ENCODE peak calls at places on chromosomes 3 and 15, in seven cellular contexts. M, Q, U, P, G, W and O are unnamed samples.

GRCh38 chr3:31274406-31275024 is 258.2 kb upstream of the STT3B start:
- DNase-seq in M (no peak), Q (no peak), U (no peak), P (no peak), G (no peak), W (no peak), O (no peak)

GRCh38 chr3:132554437-132554836 is 42.6 kb upstream of the ACKR4 start:
- DNase-seq in M (no peak), Q (no peak), U (no peak), P (no peak), G (no peak), W (no peak), O (no peak)

GRCh38 chr3:196227629-196228493 is 11.5 kb downstream of the SLC51A start:
- DNase-seq in M (peak; percentile 57), Q (no peak), U (no peak), P (no peak), G (no peak), W (no peak), O (no peak)

GRCh38 chr3:119810018-119810435 is 28.1 kb downstream of the NR1I2 start:
- DNase-seq in M (no peak), Q (no peak), U (peak; percentile 87), P (peak; percentile 19), G (peak; percentile 73), W (peak; percentile 12), O (no peak)

GRCh38 chr3:356947-357346 is 160.4 kb downstream of the CHL1 start:
- DNase-seq in M (no peak), Q (no peak), U (no peak), P (no peak), G (no peak), W (no peak), O (no peak)

GRCh38 chr3:77466562-77466961 is 426.7 kb downstream of the ROBO2 start:
- DNase-seq in M (no peak), Q (no peak), U (no peak), P (no peak), G (no peak), W (no peak), O (no peak)

GRCh38 chr3:179146911-179147570 is 1.1 kb upstream of the PIK3CA start:
- DNase-seq in M (peak; percentile 58), Q (no peak), U (no peak), P (peak; percentile 66), G (no peak), W (peak; percentile 1), O (no peak)

GRCh38 chr3:51974963-51975856 is at the start of gene ABHD14A:
- DNase-seq in M (peak; percentile 87), Q (no peak), U (peak; percentile 95), P (peak; percentile 67), G (peak; percentile 84), W (peak; percentile 79), O (peak; percentile 71)

GRCh38 chr3:192751148-192751547 is 23.8 kb upstream of the FGF12 start:
- DNase-seq in M (no peak), Q (no peak), U (no peak), P (no peak), G (no peak), W (no peak), O (no peak)

GRCh38 chr3:83002869-83003445 is 1241.5 kb upstream of the GBE1 start:
- DNase-seq in M (no peak), Q (no peak), U (no peak), P (no peak), G (no peak), W (no peak), O (no peak)

GRCh38 chr3:129577925-129578742 is 28.3 kb downstream of the PLXND1 start:
- DNase-seq in M (no peak), Q (no peak), U (no peak), P (no peak), G (peak; percentile 71), W (no peak), O (no peak)

GRCh38 chr3:158355623-158356588 is 215.1 kb upstream of the MLF1 start:
- DNase-seq in M (no peak), Q (no peak), U (no peak), P (no peak), G (no peak), W (no peak), O (no peak)

GRCh38 chr3:117611242-117611641 is 901.7 kb downstream of the TUSC7 start:
- DNase-seq in M (no peak), Q (no peak), U (no peak), P (no peak), G (no peak), W (no peak), O (no peak)

GRCh38 chr3:161555367-161555766 is 58.8 kb downstream of the OTOL1 start:
- DNase-seq in M (no peak), Q (no peak), U (no peak), P (no peak), G (no peak), W (no peak), O (no peak)

GRCh38 chr3:141998674-141999290 is 122.3 kb downstream of the ATP1B3 start:
- DNase-seq in M (no peak), Q (no peak), U (no peak), P (peak; percentile 15), G (no peak), W (no peak), O (no peak)

GRCh38 chr15:56428821-56429458 is 36.0 kb downstream of the MNS1 start:
- DNase-seq in M (no peak), Q (no peak), U (no peak), P (peak; percentile 20), G (no peak), W (no peak), O (no peak)

GRCh38 chr3:187873843-187874242 is 128.6 kb upstream of the BCL6 start:
- DNase-seq in M (no peak), Q (no peak), U (no peak), P (no peak), G (no peak), W (no peak), O (no peak)

GRCh38 chr3:187875868-187876267 is 130.6 kb upstream of the BCL6 start:
- DNase-seq in M (no peak), Q (no peak), U (no peak), P (no peak), G (no peak), W (no peak), O (no peak)

GRCh38 chr3:187880438-187880837 is 135.2 kb upstream of the BCL6 start:
- DNase-seq in M (no peak), Q (no peak), U (no peak), P (no peak), G (no peak), W (no peak), O (no peak)

DNA sequence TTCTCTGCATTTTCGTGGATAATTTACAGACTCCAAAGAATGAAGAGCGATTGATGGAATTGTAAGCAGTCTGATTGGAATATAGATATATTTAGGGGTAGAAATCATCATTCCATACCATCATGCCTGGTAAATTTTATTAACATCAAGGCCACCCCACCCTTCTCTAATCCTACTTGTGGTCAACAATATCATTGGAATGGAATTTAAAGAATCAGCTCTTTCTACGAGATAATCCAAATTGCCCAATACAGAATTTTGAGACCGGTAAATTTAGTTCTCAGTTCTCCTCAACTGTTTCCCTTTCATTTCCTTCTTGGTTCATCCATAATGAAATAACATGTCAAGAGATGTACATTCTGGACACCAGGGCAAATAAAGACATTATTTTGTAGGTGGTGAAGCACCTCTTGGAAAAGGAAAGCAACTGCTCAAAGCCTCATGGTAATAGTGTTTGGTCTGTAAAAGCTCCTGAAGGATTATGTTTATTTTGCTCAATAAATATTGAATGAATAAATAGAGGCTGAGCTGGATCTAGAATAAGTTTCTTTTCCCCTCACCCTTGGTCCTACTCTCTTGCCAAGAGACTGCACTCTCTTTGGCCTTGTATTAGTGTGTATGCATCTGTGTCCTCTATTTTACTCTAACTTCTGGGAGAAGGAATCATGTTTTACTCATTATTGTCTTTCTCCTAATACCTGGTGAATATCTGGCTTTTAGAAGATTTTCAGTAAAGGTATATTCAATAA is 133.7 kb upstream of the BCL6 start:
- DNase-seq in M (no peak), Q (no peak), U (no peak), P (peak; percentile 29), G (no peak), W (no peak), O (no peak)
- H3K4me1 ChIP-seq in M (no peaks in the 10 kb centered on the region), Q (no peaks in the 10 kb centered on the region), U (peaks cover 8% of the 10 kb centered on the region), P (peaks cover 4% of the 10 kb centered on the region), G (no peaks in the 10 kb centered on the region), W (no peaks in the 10 kb centered on the region), O (no peaks in the 10 kb centered on the region)

GRCh38 chr3:109228391-109229080 is 87.8 kb downstream of the DPPA2 start:
- DNase-seq in M (no peak), Q (no peak), U (no peak), P (no peak), G (no peak), W (no peak), O (no peak)
- H3K27ac ChIP-seq in M (no peak overlapping the region), Q (no peak overlapping the region), U (no peak overlapping the region), P (no peak overlapping the region), G (no peak overlapping the region), W (no peak overlapping the region), O (no peak overlapping the region)

DNA sequence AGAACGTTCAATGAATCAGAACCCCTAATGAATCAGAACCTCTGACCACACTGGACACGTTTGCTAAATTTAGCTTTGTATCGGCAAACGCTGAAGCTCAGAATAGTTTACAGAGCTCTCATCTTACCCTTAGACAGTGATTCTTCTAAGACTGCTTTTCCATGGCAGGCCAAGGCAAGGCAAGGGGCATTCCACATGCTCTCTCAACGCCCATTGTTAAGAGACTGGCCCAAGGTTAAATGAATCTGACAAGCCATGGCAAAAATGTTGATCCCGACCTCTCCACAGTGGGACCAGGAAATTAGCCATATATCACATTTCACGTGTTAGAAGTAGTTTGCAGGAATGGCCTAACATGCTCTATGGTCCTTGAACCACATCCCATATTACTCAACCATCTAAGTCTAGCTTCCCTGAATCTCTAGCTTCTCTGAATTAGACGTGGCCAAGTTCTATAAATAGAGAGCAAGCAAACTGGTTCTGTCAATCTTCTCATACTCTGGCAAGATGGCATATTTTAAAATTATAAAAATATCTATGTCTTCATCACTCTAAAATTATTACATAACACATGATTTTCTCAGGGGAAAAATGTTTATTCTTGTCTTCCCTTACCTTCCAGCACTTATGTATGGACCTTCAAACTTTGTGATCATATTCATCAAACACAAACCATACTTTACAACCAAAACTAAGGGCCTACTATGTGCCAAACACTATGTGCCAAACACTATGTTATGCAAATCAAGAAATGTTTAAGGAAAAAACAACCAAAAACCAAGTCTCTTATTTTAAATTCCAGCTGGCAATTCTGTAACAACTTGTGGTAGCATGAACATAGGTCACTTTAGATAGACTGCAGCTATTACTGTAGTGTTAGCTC is 54.3 kb downstream of the AAGAB start:
- DNase-seq in M (no peak), Q (no peak), U (no peak), P (no peak), G (no peak), W (no peak), O (no peak)
- H3K36me3 ChIP-seq in M (peaks cover 58% of the 10 kb centered on the region), Q (no peaks in the 10 kb centered on the region), U (no peaks in the 10 kb centered on the region), P (peaks cover 23% of the 10 kb centered on the region), G (peaks cover 7% of the 10 kb centered on the region), W (peaks cover 14% of the 10 kb centered on the region), O (peaks cover 15% of the 10 kb centered on the region)

GRCh38 chr15:71708741-71709140 is 101.6 kb upstream of the NR2E3 start:
- DNase-seq in M (no peak), Q (peak; percentile 68), U (no peak), P (no peak), G (no peak), W (no peak), O (no peak)
- H3K4me1 ChIP-seq in M (peaks cover 3% of the 10 kb centered on the region), Q (peaks cover 13% of the 10 kb centered on the region), U (no peaks in the 10 kb centered on the region), P (peaks cover 4% of the 10 kb centered on the region), G (no peaks in the 10 kb centered on the region), W (no peaks in the 10 kb centered on the region), O (no peaks in the 10 kb centered on the region)

GRCh38 chr3:122773856-122774535 is 19.6 kb downstream of the HSPBAP1 start:
- DNase-seq in M (no peak), Q (no peak), U (no peak), P (no peak), G (no peak), W (no peak), O (no peak)
- H3K27ac ChIP-seq in M (no peak overlapping the region), Q (no peak overlapping the region), U (peak overlapping the region; percentile 1), P (no peak overlapping the region), G (no peak overlapping the region), W (no peak overlapping the region), O (no peak overlapping the region)

GRCh38 chr15:42528970-42529369 is 19.6 kb downstream of the LRRC57 start:
- DNase-seq in M (no peak), Q (no peak), U (no peak), P (no peak), G (no peak), W (no peak), O (no peak)
- H3K36me3 ChIP-seq in M (peaks cover 77% of the 10 kb centered on the region), Q (peaks cover 25% of the 10 kb centered on the region), U (no peaks in the 10 kb centered on the region), P (peaks cover 7% of the 10 kb centered on the region), G (no peaks in the 10 kb centered on the region), W (peaks cover 10% of the 10 kb centered on the region), O (peaks cover 17% of the 10 kb centered on the region)